ENCODE peak calls at places on chromosome 19, in five cellular contexts. One of them, this sample, is unnamed.

GRCh38 chr19:45470147-45471081 is 2.6 kb downstream of the FOSB start:
- DNase-seq in GM12878: no peak
- DNase-seq in HepG2: no peak
- DNase-seq in K562: peak; percentile 59
- DNase-seq in HCT116: no peak
- DNase-seq in this sample: no peak

GRCh38 chr19:10979950-10980349 is 19.1 kb downstream of the SMARCA4 start:
- DNase-seq in HepG2: no peak
- DNase-seq in K562: no peak
- DNase-seq in GM12878: peak; percentile 33
- DNase-seq in HCT116: no peak
- DNase-seq in this sample: no peak

GRCh38 chr19:50719566-50719965 is at the start of gene SHANK1:
- DNase-seq in HCT116: no peak
- DNase-seq in K562: peak; percentile 75
- DNase-seq in GM12878: no peak
- DNase-seq in HepG2: no peak
- DNase-seq in this sample: no peak

GRCh38 chr19:37999309-38000213 is 92.6 kb downstream of the SIPA1L3 start:
- DNase-seq in K562: no peak
- DNase-seq in HepG2: no peak
- DNase-seq in HCT116: peak; percentile 88
- DNase-seq in GM12878: no peak
- DNase-seq in this sample: no peak

GRCh38 chr19:53927745-53928144 is 18.7 kb downstream of the CACNG7 start:
- DNase-seq in HepG2: peak; percentile 33
- DNase-seq in K562: peak; percentile 52
- DNase-seq in HCT116: no peak
- DNase-seq in GM12878: no peak
- DNase-seq in this sample: peak; percentile 88

GRCh38 chr19:13637664-13638063 is 126.7 kb upstream of the MRI1 start:
- DNase-seq in GM12878: no peak
- DNase-seq in K562: no peak
- DNase-seq in HCT116: peak; percentile 32
- DNase-seq in HepG2: no peak
- DNase-seq in this sample: no peak

GRCh38 chr19:21022996-21023395 is 2.5 kb downstream of the ZNF430 start:
- DNase-seq in HepG2: peak; percentile 15
- DNase-seq in GM12878: no peak
- DNase-seq in K562: no peak
- DNase-seq in HCT116: peak; percentile 68
- DNase-seq in this sample: no peak

GRCh38 chr19:14019100-14019499 is 8.8 kb upstream of the RLN3 start:
- DNase-seq in HCT116: no peak
- DNase-seq in K562: no peak
- DNase-seq in GM12878: no peak
- DNase-seq in HepG2: no peak
- DNase-seq in this sample: no peak

GRCh38 chr19:28905996-28906395 is 307.0 kb downstream of the UQCRFS1 start:
- DNase-seq in HCT116: no peak
- DNase-seq in K562: no peak
- DNase-seq in HepG2: no peak
- DNase-seq in GM12878: no peak
- DNase-seq in this sample: no peak

GRCh38 chr19:21023901-21024300 is 3.4 kb downstream of the ZNF430 start:
- DNase-seq in HepG2: no peak
- DNase-seq in K562: no peak
- DNase-seq in GM12878: no peak
- DNase-seq in HCT116: no peak
- DNase-seq in this sample: no peak

GRCh38 chr19:18696023-18696422 is 12.5 kb downstream of the CRTC1 start:
- DNase-seq in HCT116: no peak
- DNase-seq in GM12878: no peak
- DNase-seq in K562: no peak
- DNase-seq in HepG2: no peak
- DNase-seq in this sample: no peak

GRCh38 chr19:711224-711623 is 2.5 kb downstream of the PALM start:
- DNase-seq in K562: no peak
- DNase-seq in HCT116: no peak
- DNase-seq in GM12878: no peak
- DNase-seq in HepG2: no peak
- DNase-seq in this sample: no peak

GRCh38 chr19:9989504-9989903 is 20.8 kb downstream of the COL5A3 start:
- DNase-seq in HCT116: no peak
- DNase-seq in GM12878: no peak
- DNase-seq in K562: no peak
- DNase-seq in HepG2: no peak
- DNase-seq in this sample: no peak

GRCh38 chr19:49017666-49018351 is 918 bp upstream of the LHB start:
- DNase-seq in HCT116: peak; percentile 60
- DNase-seq in K562: peak; percentile 74
- DNase-seq in HepG2: peak; percentile 41
- DNase-seq in GM12878: no peak
- DNase-seq in this sample: peak; percentile 78

GRCh38 chr19:15456871-15457700 is 7.3 kb downstream of the RASAL3 start:
- DNase-seq in HepG2: no peak
- DNase-seq in HCT116: peak; percentile 27
- DNase-seq in K562: peak; percentile 70
- DNase-seq in GM12878: no peak
- DNase-seq in this sample: peak; percentile 91

GRCh38 chr19:20558011-20558410 is 7.6 kb downstream of the ZNF737 start:
- DNase-seq in HCT116: no peak
- DNase-seq in K562: no peak
- DNase-seq in GM12878: no peak
- DNase-seq in HepG2: no peak
- DNase-seq in this sample: peak; percentile 79

GRCh38 chr19:33948651-33949335 is 152.1 kb downstream of the KCTD15 start:
- DNase-seq in HepG2: no peak
- DNase-seq in K562: no peak
- DNase-seq in HCT116: no peak
- DNase-seq in GM12878: no peak
- DNase-seq in this sample: no peak
- TF ChIP-seq ZNF274 in HepG2: no peak
- TF ChIP-seq ZNF274 in K562: no peak
- TF ChIP-seq ZNF274 in HCT116: no peak
- TF ChIP-seq ZNF274 in GM12878: no peak
- TF ChIP-seq ZNF274 in this sample: no peak

GRCh38 chr19:47569331-47569730 is 3.6 kb downstream of the ZNF541 start:
- DNase-seq in HCT116: no peak
- DNase-seq in K562: no peak
- DNase-seq in HepG2: no peak
- DNase-seq in GM12878: no peak
- DNase-seq in this sample: no peak

GRCh38 chr19:47572635-47573034 is 313 bp downstream of the ZNF541 start:
- DNase-seq in GM12878: no peak
- DNase-seq in HepG2: no peak
- DNase-seq in K562: no peak
- DNase-seq in HCT116: no peak
- DNase-seq in this sample: no peak

DNA sequence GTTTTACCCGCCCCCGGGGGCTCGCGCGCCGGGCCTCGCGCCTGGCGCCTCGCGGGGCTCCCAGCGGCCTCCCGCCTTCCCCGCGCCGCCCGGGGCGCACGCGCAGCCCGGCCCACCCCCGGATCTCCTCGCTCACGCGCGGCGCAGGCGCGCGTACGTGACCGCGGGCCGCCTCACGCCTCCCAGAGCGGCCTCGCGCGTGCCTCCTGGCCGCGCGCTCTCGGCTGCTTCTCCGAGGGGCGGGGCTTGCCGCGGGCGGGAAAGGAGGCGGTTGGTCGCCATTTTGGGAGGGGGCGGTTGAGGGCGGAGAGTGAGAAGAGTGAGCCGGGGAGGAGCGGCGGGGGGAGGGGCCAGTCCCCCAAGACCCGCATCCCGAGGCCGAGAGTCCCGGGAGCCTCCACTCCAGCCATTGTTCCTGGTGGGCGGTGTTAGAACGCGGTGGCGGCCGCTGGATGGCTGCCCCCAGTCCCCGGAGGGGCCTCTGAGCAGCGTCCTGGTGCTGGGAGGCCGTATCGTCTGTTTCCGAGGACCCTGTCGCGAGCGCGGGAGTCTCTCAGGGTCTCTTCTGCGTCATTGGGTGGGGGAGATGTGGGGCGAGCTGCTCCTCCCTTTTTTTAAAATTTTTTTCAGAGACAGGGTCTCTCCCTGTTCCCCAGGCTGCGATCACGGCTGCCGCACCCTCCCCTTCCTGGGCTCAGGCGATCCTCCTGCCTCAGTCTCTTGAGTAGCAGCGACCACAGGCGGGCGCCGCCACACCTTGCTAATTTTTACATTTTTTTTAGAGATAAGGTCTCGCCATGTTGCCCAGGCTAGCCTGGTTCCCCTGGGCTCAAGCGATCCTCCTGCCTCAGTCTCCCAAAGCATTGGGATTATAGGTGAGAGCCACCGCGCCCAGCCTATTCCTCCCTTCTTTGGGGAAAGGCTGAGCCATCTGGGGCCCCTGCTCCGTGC is at the start of gene ZNF541:
- DNase-seq in K562: peak; percentile 70
- DNase-seq in GM12878: no peak
- DNase-seq in HepG2: no peak
- DNase-seq in HCT116: no peak
- DNase-seq in this sample: no peak
- TF ChIP-seq SIN3A in K562: no peak
- TF ChIP-seq SIN3A in GM12878: no peak
- TF ChIP-seq SIN3A in HepG2: no peak
- TF ChIP-seq SIN3A in HCT116: no peak
- TF ChIP-seq SIN3A in this sample: no peak

GRCh38 chr19:2056810-2057192 is 5.8 kb upstream of the MKNK2 start:
- DNase-seq in K562: no peak
- DNase-seq in HepG2: no peak
- DNase-seq in HCT116: no peak
- DNase-seq in GM12878: no peak
- DNase-seq in this sample: peak; percentile 44

GRCh38 chr19:2053601-2054389 is 2.8 kb upstream of the MKNK2 start:
- DNase-seq in HCT116: no peak
- DNase-seq in K562: no peak
- DNase-seq in HepG2: no peak
- DNase-seq in GM12878: no peak
- DNase-seq in this sample: no peak

GRCh38 chr19:2057484-2058469 is 6.7 kb upstream of the MKNK2 start:
- DNase-seq in GM12878: no peak
- DNase-seq in K562: no peak
- DNase-seq in HCT116: no peak
- DNase-seq in HepG2: no peak
- DNase-seq in this sample: no peak

GRCh38 chr19:2054763-2055162 is 3.7 kb upstream of the MKNK2 start:
- DNase-seq in HepG2: no peak
- DNase-seq in GM12878: no peak
- DNase-seq in HCT116: no peak
- DNase-seq in K562: no peak
- DNase-seq in this sample: no peak

GRCh38 chr19:2055871-2056809 is 5.1 kb upstream of the MKNK2 start:
- DNase-seq in HCT116: peak; percentile 53
- DNase-seq in HepG2: no peak
- DNase-seq in GM12878: no peak
- DNase-seq in K562: no peak
- DNase-seq in this sample: peak; percentile 62
- TF ChIP-seq ZNF274 in HCT116: no peak
- TF ChIP-seq ZNF274 in HepG2: no peak
- TF ChIP-seq ZNF274 in GM12878: no peak
- TF ChIP-seq ZNF274 in K562: no peak
- TF ChIP-seq ZNF274 in this sample: no peak

GRCh38 chr19:35216833-35217707 is 11.5 kb downstream of the FAM187B start:
- DNase-seq in HCT116: no peak
- DNase-seq in HepG2: no peak
- DNase-seq in K562: no peak
- DNase-seq in GM12878: no peak
- DNase-seq in this sample: no peak
- TF ChIP-seq SIN3A in HCT116: no peak
- TF ChIP-seq SIN3A in HepG2: no peak
- TF ChIP-seq SIN3A in K562: no peak
- TF ChIP-seq SIN3A in GM12878: no peak
- TF ChIP-seq SIN3A in this sample: no peak

GRCh38 chr19:6478815-6479214 is 2.8 kb downstream of the DENND1C start:
- DNase-seq in HCT116: no peak
- DNase-seq in HepG2: no peak
- DNase-seq in K562: no peak
- DNase-seq in GM12878: no peak
- DNase-seq in this sample: no peak

GRCh38 chr19:6473652-6474051 is 7.9 kb downstream of the DENND1C start:
- DNase-seq in K562: peak; percentile 54
- DNase-seq in HepG2: no peak
- DNase-seq in GM12878: no peak
- DNase-seq in HCT116: no peak
- DNase-seq in this sample: no peak

GRCh38 chr19:6475321-6476108 is 6.1 kb downstream of the DENND1C start:
- DNase-seq in HepG2: no peak
- DNase-seq in GM12878: no peak
- DNase-seq in K562: no peak
- DNase-seq in HCT116: no peak
- DNase-seq in this sample: peak; percentile 82

GRCh38 chr19:6476896-6477431 is 4.6 kb downstream of the DENND1C start:
- DNase-seq in K562: no peak
- DNase-seq in HCT116: no peak
- DNase-seq in GM12878: no peak
- DNase-seq in HepG2: no peak
- DNase-seq in this sample: no peak

DNA sequence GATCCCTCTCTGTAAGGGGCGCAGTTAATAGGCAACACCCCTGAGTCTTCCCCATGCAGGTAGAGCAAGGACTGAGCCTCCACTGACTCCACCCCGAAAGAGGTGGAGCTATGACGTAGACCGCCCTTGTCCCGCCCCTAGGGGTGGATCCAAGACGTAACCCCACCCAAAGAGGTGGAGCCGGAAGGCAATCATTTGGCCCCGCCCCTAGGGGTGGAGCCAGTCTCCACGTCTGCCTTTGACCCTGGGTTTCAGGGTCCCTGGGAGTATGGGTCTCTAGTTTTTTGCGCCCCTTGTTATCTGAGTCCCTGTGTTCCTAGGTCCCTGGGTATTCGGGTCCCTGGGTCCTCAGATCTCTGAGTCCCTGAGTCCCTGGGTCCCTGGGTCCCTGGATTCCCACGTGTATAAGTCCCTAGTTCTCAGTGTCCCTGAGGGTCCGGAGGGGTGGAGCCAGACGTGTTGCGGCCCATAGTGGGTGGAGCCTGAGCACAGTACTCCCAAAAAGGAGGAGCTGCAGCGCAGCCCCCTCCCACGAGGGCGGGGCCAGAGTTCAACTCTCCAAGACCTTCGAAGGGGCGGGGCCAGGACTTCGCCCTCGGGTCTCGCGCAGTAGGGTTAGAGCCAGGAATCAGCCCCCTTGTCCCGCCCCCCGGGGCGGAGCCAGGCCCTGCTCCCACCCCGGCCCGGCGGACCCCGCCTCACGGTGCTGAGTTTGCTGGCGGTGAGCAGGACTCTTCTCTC is 5.3 kb downstream of the DENND1C start:
- DNase-seq in K562: peak; percentile 85
- DNase-seq in GM12878: no peak
- DNase-seq in HCT116: peak; percentile 54
- DNase-seq in HepG2: peak; percentile 88
- DNase-seq in this sample: peak; percentile 100
- TF ChIP-seq ZNF274 in K562: no peak
- TF ChIP-seq ZNF274 in GM12878: no peak
- TF ChIP-seq ZNF274 in HCT116: no peak
- TF ChIP-seq ZNF274 in HepG2: peak; percentile 61
- TF ChIP-seq ZNF274 in this sample: no peak

GRCh38 chr19:33900817-33901216 is 104.1 kb downstream of the KCTD15 start:
- DNase-seq in GM12878: no peak
- DNase-seq in HepG2: no peak
- DNase-seq in K562: no peak
- DNase-seq in HCT116: no peak
- DNase-seq in this sample: no peak
- TF ChIP-seq SIN3A in GM12878: no peak
- TF ChIP-seq SIN3A in HepG2: no peak
- TF ChIP-seq SIN3A in K562: no peak
- TF ChIP-seq SIN3A in HCT116: no peak
- TF ChIP-seq SIN3A in this sample: no peak

This sample was measured in H1.